ENCODE peak calls at places on chromosomes 4 and X, in seven cellular contexts. K is suprapubic skin, Y is heart right ventricle, M is upper lobe of right lung, U is left ventricle myocardium inferior, C is Peyer's patch, E is uterus. H is an unnamed sample.

GRCh38 chr4:139905489-139905888 is 239.9 kb downstream of the MGST2 start:
- DNase-seq in K (no peak), U (no peak), E (no peak), C (no peak), Y (no peak), M (no peak), H (no peak)

GRCh38 chrX:7921750-7922149 is 5.5 kb downstream of the PNPLA4 start:
- DNase-seq in Y (no peak), M (no peak), E (no peak), K (no peak), U (no peak), C (no peak), H (no peak)

GRCh38 chr4:4385729-4386295 is 1.1 kb upstream of the NSG1 start:
- DNase-seq in M (no peak), E (no peak), U (no peak), K (no peak), Y (no peak), C (no peak), H (no peak)

GRCh38 chr4:1809754-1810502 is 16.8 kb downstream of the FGFR3 start:
- DNase-seq in K (no peak), C (peak; percentile 22), Y (peak; percentile 59), E (peak; percentile 37), U (peak; percentile 61), M (peak; percentile 86), H (peak; percentile 35)

GRCh38 chrX:153780678-153781427 is at the start of gene SRPK3:
- DNase-seq in C (no peak), U (peak; percentile 33), M (no peak), E (peak; percentile 39), K (no peak), Y (no peak), H (no peak)

GRCh38 chr4:30770049-30770549 is 49.9 kb downstream of the PCDH7 start:
- DNase-seq in C (no peak), E (no peak), M (no peak), U (no peak), Y (no peak), K (no peak), H (no peak)

GRCh38 chr4:150363721-150364688 is 217.9 kb upstream of the MAB21L2 start:
- DNase-seq in M (no peak), U (no peak), E (no peak), Y (no peak), C (no peak), K (no peak), H (no peak)

GRCh38 chrX:40878821-40879571 is 143.7 kb upstream of the MED14 start:
- DNase-seq in E (no peak), Y (no peak), K (no peak), M (no peak), U (no peak), C (no peak), H (no peak)

GRCh38 chr4:112181358-112182000 is 36.2 kb downstream of the FAM241A start:
- DNase-seq in C (no peak), Y (no peak), U (no peak), E (no peak), K (no peak), M (no peak), H (no peak)

GRCh38 chr4:38328963-38329729 is 334.9 kb upstream of the KLF3 start:
- DNase-seq in C (no peak), M (no peak), K (no peak), E (no peak), U (no peak), Y (no peak), H (no peak)

GRCh38 chrX:54602563-54602962 is 72.5 kb downstream of the GNL3L start:
- DNase-seq in K (no peak), C (no peak), E (no peak), Y (no peak), M (no peak), U (no peak), H (no peak)

GRCh38 chrX:8748855-8749254 is 16.9 kb upstream of the ANOS1 start:
- DNase-seq in U (no peak), K (no peak), C (no peak), E (no peak), Y (no peak), M (no peak), H (peak; percentile 31)

GRCh38 chr4:3291411-3291968 is 1.3 kb upstream of the RGS12 start:
- DNase-seq in U (no peak), E (no peak), M (peak; percentile 81), C (no peak), Y (no peak), K (no peak), H (no peak)

GRCh38 chr4:184653650-184654049 is 4.1 kb downstream of the PRIMPOL start:
- DNase-seq in C (no peak), U (no peak), E (no peak), Y (no peak), M (no peak), K (no peak), H (no peak)

GRCh38 chr4:38804654-38805295 is at the start of gene TLR1:
- DNase-seq in U (no peak), C (no peak), Y (peak; percentile 19), M (no peak), K (no peak), E (no peak), H (peak; percentile 89)

GRCh38 chr4:149465941-149466340 is 349.7 kb downstream of the IQCM start:
- DNase-seq in K (no peak), M (no peak), U (no peak), E (no peak), C (no peak), Y (no peak), H (no peak)

GRCh38 chr4:80361329-80361900 is 25.9 kb downstream of the CFAP299 start:
- DNase-seq in Y (no peak), C (no peak), M (no peak), E (no peak), U (no peak), K (no peak), H (peak; percentile 53)

GRCh38 chr4:139465922-139466321 is 12.0 kb downstream of the RAB33B start:
- DNase-seq in U (no peak), Y (no peak), M (no peak), K (no peak), C (no peak), E (no peak), H (no peak)

GRCh38 chr4:151310124-151310728 is 15.2 kb downstream of the SH3D19 start:
- DNase-seq in E (no peak), U (no peak), M (no peak), K (no peak), Y (no peak), C (no peak), H (no peak)

GRCh38 chrX:134548257-134548732 is 88.3 kb downstream of the HPRT1 start:
- DNase-seq in C (no peak), Y (no peak), M (no peak), U (no peak), E (no peak), K (no peak), H (peak; percentile 22)

GRCh38 chr4:55625835-55626234 is 10.3 kb downstream of the NMU start:
- DNase-seq in U (no peak), C (no peak), Y (no peak), E (no peak), K (no peak), M (no peak), H (no peak)

GRCh38 chr4:102342404-102343074 is 2.7 kb downstream of the SLC39A8 start:
- DNase-seq in Y (no peak), E (no peak), U (no peak), M (no peak), C (no peak), K (no peak), H (no peak)

GRCh38 chrX:153771261-153771681 is 7.2 kb downstream of the PLXNB3 start:
- DNase-seq in Y (no peak), M (peak; percentile 40), E (no peak), U (no peak), K (no peak), C (no peak), H (no peak)

GRCh38 chrX:65697173-65697572 is 29.7 kb downstream of the MSN start:
- DNase-seq in U (no peak), Y (no peak), K (no peak), M (no peak), C (no peak), E (no peak), H (no peak)
- H3K4me1 ChIP-seq in U (peaks cover 94% of the 10 kb centered on the region), Y (peaks cover 66% of the 10 kb centered on the region), K (peaks cover 41% of the 10 kb centered on the region), M (peaks cover 44% of the 10 kb centered on the region), C (no peaks in the 10 kb centered on the region), E (no peaks in the 10 kb centered on the region), H (peaks cover 84% of the 10 kb centered on the region)

DNA sequence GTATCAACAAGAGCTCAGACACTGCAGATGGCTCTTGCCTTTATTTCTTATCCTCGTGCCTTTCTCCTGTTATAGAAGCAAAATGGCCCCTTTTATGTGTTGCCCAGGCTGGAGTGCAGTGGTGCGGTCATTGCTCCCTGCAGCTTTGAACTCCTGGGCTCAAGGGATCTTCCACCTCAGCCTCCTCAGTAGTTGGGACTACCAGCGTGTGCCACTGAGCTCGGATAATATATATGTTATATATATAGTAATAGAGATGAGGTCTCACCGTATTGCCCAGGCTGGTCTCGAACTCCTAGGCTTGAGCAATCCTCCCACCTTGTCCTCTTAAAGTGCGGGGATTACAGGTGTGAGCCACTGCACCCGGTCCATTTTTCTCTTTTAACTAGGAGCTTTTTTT is 79.7 kb downstream of the TMEM131L start:
- DNase-seq in C (no peak), Y (no peak), E (no peak), M (no peak), U (no peak), K (no peak), H (no peak)
- H3K4me1 ChIP-seq in C (no peaks in the 10 kb centered on the region), Y (no peaks in the 10 kb centered on the region), E (no peaks in the 10 kb centered on the region), M (no peaks in the 10 kb centered on the region), U (peaks cover 46% of the 10 kb centered on the region), K (no peaks in the 10 kb centered on the region), H (peaks cover 52% of the 10 kb centered on the region)

DNA sequence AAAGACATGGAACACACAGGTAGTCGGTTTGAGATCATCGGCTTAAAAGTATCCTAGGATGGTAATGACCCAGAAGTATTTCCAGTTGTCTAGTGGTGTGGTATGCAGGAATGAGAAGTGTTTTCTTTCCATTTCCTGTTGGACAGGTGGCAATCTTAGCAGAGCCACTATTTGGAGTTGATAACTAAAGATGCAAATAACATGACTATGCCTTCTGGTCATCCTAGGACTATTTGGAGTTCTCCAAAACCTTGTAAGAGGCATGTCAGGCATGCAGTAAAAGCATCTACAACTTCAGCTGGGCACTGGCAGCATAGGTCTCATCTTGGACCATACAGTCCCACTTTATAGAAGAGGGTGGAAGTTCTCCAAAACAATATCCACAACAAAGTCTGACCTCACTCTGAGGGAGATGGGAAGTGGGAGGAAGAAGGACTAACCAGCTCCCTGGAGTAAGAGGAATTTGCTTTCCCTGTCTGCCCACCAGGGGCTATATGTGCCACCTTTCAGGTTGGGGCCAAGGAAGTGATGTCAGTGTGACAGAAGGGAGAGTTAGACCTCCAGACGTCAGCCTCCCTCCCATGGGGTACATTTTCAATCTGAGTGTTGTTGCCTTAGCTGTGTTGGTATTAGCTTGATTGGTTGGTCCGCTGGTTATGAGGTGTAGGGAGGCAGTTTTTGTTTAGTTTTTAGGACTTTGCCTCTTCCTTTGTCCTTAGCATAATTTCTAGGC is 101.2 kb upstream of the MYOZ2 start:
- DNase-seq in K (no peak), C (no peak), Y (no peak), E (no peak), M (no peak), U (no peak), H (no peak)
- H3K4me1 ChIP-seq in K (peaks cover 7% of the 10 kb centered on the region), C (no peaks in the 10 kb centered on the region), Y (peaks cover 11% of the 10 kb centered on the region), E (peaks cover 8% of the 10 kb centered on the region), M (peaks cover 12% of the 10 kb centered on the region), U (peaks cover 64% of the 10 kb centered on the region), H (no peaks in the 10 kb centered on the region)

DNA sequence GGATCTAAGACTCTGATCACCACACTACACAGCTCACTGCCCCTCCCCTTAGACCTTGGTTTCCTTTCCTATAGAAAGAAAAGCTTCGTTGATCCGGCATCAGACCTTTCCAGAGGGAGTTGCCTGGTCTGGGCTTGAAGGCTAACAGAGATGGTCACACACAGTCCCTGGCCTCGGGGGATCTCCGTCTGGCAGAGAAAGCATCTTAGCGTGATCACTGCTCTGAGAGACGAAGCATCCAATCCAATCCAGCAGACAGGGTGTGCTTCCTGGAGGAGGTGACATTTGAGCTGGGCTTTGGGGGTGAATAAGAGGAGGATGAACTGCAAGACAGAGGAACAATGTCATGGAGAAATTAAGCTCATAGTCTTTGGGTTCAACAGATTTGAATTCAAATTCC is 49.5 kb downstream of the HTRA3 start:
- DNase-seq in M (no peak), Y (no peak), C (no peak), K (no peak), E (no peak), U (no peak), H (no peak)
- H3K4me1 ChIP-seq in M (peaks cover 21% of the 10 kb centered on the region), Y (peaks cover 8% of the 10 kb centered on the region), C (no peaks in the 10 kb centered on the region), K (peaks cover 22% of the 10 kb centered on the region), E (no peaks in the 10 kb centered on the region), U (peaks cover 56% of the 10 kb centered on the region), H (no peaks in the 10 kb centered on the region)

H was measured in CD4-positive, CD25-positive, alpha-beta regulatory T cell.